ENCODE peak calls at places on chromosomes 1 and 21, in seven cellular contexts. U is GM23338, S is PC-9, Z is GM23248, G is HCT116, V is PC-3, W is hepatocyte. I is an unnamed sample. For H3K9me2 and H3K27me3, the result is how much of the 10 kb centered on the place peaks cover.

GRCh38 chr1:83060216-83060615 is 938.7 kb downstream of the TTLL7 start:
- DNase-seq in U (no peak), S (peak), Z (no peak), G (no peak), V (peak), W (peak), I (no peak)

GRCh38 chr1:82220754-82221153 is 420.0 kb downstream of the ADGRL2 start:
- DNase-seq in U (no peak), S (no peak), Z (no peak), G (no peak), V (no peak), W (no peak), I (no peak)

GRCh38 chr1:245742891-245743290 is 588.1 kb downstream of the KIF26B start:
- DNase-seq in U (no peak), S (no peak), Z (peak), G (no peak), V (no peak), W (no peak), I (no peak)

GRCh38 chr1:86779308-86780191 is 75.2 kb downstream of the SH3GLB1 start:
- DNase-seq in U (no peak), S (peak), Z (peak), G (no peak), V (peak), W (peak), I (no peak)

GRCh38 chr1:209584186-209584776 is 767 bp downstream of the CAMK1G start:
- DNase-seq in U (no peak), S (no peak), Z (no peak), G (no peak), V (no peak), W (no peak), I (no peak)

GRCh38 chr1:27872059-27872801 is at the start of gene THEMIS2:
- DNase-seq in U (peak), S (no peak), Z (peak), G (no peak), V (peak), W (peak), I (peak)

GRCh38 chr21:14453339-14453738 is 70.4 kb upstream of the HSPA13 start:
- DNase-seq in U (no peak), S (no peak), Z (no peak), G (no peak), V (no peak), W (peak), I (peak)

GRCh38 chr1:231626951-231627614 is 493 bp downstream of the DISC1 start:
- DNase-seq in U (peak), S (peak), Z (peak), G (no peak), V (peak), W (peak), I (no peak)

GRCh38 chr1:217188280-217189235 is 442.3 kb downstream of the GPATCH2 start:
- DNase-seq in U (no peak), S (no peak), Z (no peak), G (no peak), V (no peak), W (peak), I (no peak)

GRCh38 chr1:24190970-24191570 is 4.0 kb upstream of the IFNLR1 start:
- DNase-seq in U (no peak), S (no peak), Z (no peak), G (no peak), V (no peak), W (no peak), I (peak)

GRCh38 chr1:226329237-226329636 is 20.3 kb upstream of the LIN9 start:
- DNase-seq in U (no peak), S (no peak), Z (no peak), G (no peak), V (no peak), W (no peak), I (no peak)

GRCh38 chr1:248818505-248819374 is 7.0 kb downstream of the SH3BP5L start:
- DNase-seq in U (no peak), S (no peak), Z (no peak), G (no peak), V (no peak), W (no peak), I (no peak)

GRCh38 chr1:230469271-230469670 is 43.1 kb upstream of the PGBD5 start:
- DNase-seq in U (no peak), S (no peak), Z (no peak), G (no peak), V (no peak), W (no peak), I (no peak)

GRCh38 chr1:159598196-159598595 is 10.6 kb downstream of the APCS start:
- DNase-seq in U (peak), S (peak), Z (peak), G (no peak), V (peak), W (no peak), I (no peak)

GRCh38 chr1:11784993-11785769 is 20.6 kb downstream of the MTHFR start:
- DNase-seq in U (peak), S (peak), Z (peak), G (peak), V (peak), W (peak), I (peak)

GRCh38 chr21:38610573-38611251 is 112.4 kb upstream of the ERG start:
- DNase-seq in U (no peak), S (no peak), Z (no peak), G (no peak), V (no peak), W (no peak), I (no peak)

GRCh38 chr1:112508242-112509004 is at the start of gene WNT2B:
- DNase-seq in U (peak), S (no peak), Z (peak), G (no peak), V (no peak), W (peak), I (peak)

GRCh38 chr1:226921504-226921903 is 18.6 kb upstream of the COQ8A start:
- DNase-seq in U (no peak), S (no peak), Z (no peak), G (no peak), V (no peak), W (no peak), I (no peak)

GRCh38 chr1:236692128-236692527 is 5.8 kb downstream of the ACTN2 start:
- DNase-seq in U (no peak), S (no peak), Z (no peak), G (no peak), V (no peak), W (no peak), I (no peak)
- H3K9me2 ChIP-seq in U (under half), S (under half), Z (under half), G (under half), V (under half), W (under half), I (under half)

GRCh38 chr1:21508580-21509350 is 458 bp upstream of the ALPL start:
- DNase-seq in U (peak), S (no peak), Z (peak), G (no peak), V (peak), W (peak), I (peak)
- TF ChIP-seq EZH2 in U (no peak), S (no peak), Z (no peak), G (no peak), V (no peak), W (no peak), I (no peak)

DNA sequence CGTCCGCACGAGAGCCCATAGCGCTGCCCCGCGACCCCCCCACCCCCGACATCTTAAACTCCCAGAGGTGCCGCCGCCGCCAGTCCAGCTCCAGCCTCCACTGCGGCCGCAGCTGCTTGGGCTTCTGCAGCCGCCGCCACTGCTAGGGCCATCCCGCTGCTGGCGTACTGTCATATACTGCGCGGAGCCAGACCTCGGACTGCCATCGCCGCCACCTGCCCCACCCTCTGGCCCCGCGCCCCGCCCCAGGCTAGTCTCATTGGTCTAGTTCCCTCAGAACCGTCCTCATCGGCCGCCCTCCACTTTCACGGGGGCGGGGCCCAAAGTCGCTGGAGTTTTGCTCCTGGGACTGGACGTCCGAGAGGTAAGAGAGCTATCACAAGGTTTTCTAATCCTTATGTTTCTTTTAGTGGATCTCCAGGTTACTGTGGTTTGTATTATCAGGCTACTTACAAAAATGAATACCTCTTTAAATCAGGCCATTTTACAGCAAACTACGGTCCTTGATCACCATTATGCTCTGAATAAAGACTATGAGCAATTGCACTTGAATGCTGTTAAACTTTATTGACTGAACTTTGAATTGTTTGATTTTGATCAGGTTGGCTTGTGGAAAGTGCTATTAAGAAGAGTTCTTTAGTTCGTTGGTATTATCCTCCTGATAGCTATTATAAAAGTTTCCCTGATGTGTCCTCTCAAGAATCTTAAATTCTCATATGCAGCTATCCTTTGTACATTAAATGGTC is 2.8 kb upstream of the CD1D start:
- DNase-seq in U (peak), S (no peak), Z (peak), G (no peak), V (peak), W (peak), I (peak)
- H3K27me3 ChIP-seq in U (half or more), S (half or more), Z (under half), G (under half), V (half or more), W (under half), I (half or more)

DNA sequence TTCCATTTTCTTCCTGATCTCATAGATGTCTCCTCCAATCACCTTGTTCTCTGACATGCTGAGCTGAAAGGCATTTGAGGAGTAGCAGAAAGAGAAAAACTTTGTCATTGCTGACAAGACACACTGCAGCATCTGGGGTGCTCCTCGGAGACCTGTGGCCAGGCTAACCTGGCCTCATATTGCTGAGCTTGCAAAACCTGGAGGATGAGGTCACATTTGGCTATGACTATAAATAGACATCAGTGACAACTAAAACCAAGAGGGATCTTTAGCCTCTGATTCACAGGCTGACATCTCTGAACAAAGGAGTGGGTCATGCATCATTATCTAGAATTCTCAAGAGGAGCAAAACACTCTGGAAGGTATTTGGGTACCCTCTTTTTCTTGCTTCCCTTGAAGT is 83.7 kb downstream of the PROX1 start:
- DNase-seq in U (no peak), S (no peak), Z (no peak), G (no peak), V (no peak), W (no peak), I (peak)
- H3K9me2 ChIP-seq in U (under half), S (under half), Z (under half), G (under half), V (under half), W (under half), I (under half)

GRCh38 chr21:19261731-19262367 is 858.3 kb upstream of the TMPRSS15 start:
- DNase-seq in U (no peak), S (no peak), Z (no peak), G (no peak), V (no peak), W (no peak), I (no peak)

GRCh38 chr21:19256934-19257660 is 853.5 kb upstream of the TMPRSS15 start:
- DNase-seq in U (peak), S (no peak), Z (no peak), G (no peak), V (no peak), W (no peak), I (no peak)
- TF ChIP-seq EZH2 in U (no peak), S (no peak), Z (no peak), G (no peak), V (no peak), W (no peak), I (no peak)

GRCh38 chr1:47469405-47469759 is 31.5 kb downstream of the FOXD2 start:
- DNase-seq in U (no peak), S (no peak), Z (no peak), G (no peak), V (no peak), W (no peak), I (no peak)
- H3K27me3 ChIP-seq in U (under half), S (under half), Z (under half), G (under half), V (under half), W (under half), I (under half)

DNA sequence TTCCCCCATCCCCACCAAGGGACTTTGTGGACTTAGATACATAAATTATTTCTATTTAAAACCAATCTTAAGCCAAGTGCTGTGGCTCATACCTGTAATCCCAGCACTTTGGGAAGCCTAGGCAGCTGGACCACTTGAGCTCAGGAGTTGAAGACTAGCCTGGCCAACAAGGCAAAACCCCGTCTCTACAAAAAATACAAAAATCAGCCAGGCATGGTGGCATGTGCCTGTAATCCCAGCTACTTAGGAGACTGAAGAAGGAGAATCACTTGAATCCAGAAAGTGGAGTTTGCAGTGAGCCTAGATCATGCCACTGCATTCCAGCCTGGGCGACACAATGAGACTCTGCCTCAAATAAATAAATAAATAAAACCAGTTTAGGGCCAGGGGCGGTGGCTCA is 4.5 kb upstream of the LAX1 start:
- DNase-seq in U (no peak), S (no peak), Z (no peak), G (no peak), V (no peak), W (no peak), I (no peak)
- H3K9me2 ChIP-seq in U (under half), S (under half), Z (under half), G (under half), V (under half), W (under half), I (under half)

GRCh38 chr1:84478876-84479868 is at the start of gene RPF1:
- DNase-seq in U (peak), S (peak), Z (peak), G (peak), V (peak), W (peak), I (peak)
- TF ChIP-seq EZH2 in U (no peak), S (no peak), Z (no peak), G (no peak), V (no peak), W (no peak), I (no peak)

DNA sequence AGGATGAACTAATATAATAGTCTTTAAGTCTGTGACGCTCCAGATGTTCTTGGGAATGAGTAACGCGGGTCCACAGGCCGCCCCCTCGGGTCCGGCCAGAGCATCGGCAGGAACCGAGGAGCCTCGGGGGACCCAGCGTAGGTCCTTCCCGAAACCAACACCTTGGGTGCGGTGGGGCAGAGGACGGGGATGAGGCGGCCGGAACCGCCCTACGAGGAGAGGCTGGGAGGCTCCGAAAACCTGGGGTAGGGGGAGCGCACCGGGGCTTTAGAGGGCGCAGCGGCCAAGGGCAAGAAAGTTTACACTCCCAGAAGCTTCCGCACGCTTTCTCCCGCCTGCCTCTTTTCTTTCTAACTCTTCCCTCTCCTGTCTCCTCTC is 7.1 kb downstream of the DMRTA2 start:
- DNase-seq in U (peak), S (no peak), Z (no peak), G (no peak), V (no peak), W (no peak), I (no peak)
- H3K27me3 ChIP-seq in U (half or more), S (under half), Z (half or more), G (under half), V (under half), W (half or more), I (under half)

GRCh38 chr1:41712687-41713086 is 206.0 kb downstream of the HIVEP3 start:
- DNase-seq in U (no peak), S (no peak), Z (peak), G (no peak), V (peak), W (no peak), I (no peak)
- H3K9me2 ChIP-seq in U (under half), S (under half), Z (under half), G (under half), V (under half), W (under half), I (under half)